ENCODE peak calls at places on chromosomes 16 and 17, in five cellular contexts. P is heart left ventricle; K is CD8-positive, alpha-beta memory T cell; F is substantia nigra; T is mesendoderm. X is an unnamed sample.

GRCh38 chr16:23171234-23171948 is 11.2 kb upstream of the SCNN1G start:
- DNase-seq in K (no peak), F (no peak), T (no peak), P (no peak), X (no peak)

GRCh38 chr17:77786740-77787505 is 171.6 kb upstream of the TNRC6C start:
- DNase-seq in F (no peak), K (no peak), P (no peak), T (peak), X (no peak)

GRCh38 chr16:24203675-24204074 is 52.5 kb upstream of the CACNG3 start:
- DNase-seq in T (no peak), F (no peak), P (no peak), K (no peak), X (no peak)

GRCh38 chr16:8623634-8624033 is 2.1 kb downstream of the METTL22 start:
- DNase-seq in K (no peak), P (no peak), F (no peak), T (peak), X (no peak)

GRCh38 chr16:67530013-67530939 is 1.6 kb downstream of the RIPOR1 start:
- DNase-seq in F (peak), T (no peak), K (no peak), P (peak), X (no peak)

GRCh38 chr17:44738214-44738906 is 20.4 kb upstream of the ADAM11 start:
- DNase-seq in F (no peak), P (no peak), K (no peak), T (no peak), X (no peak)

GRCh38 chr16:84568066-84568465 is 49.8 kb downstream of the COTL1 start:
- DNase-seq in T (no peak), P (no peak), F (no peak), K (no peak), X (no peak)

GRCh38 chr17:52148288-52148968 is 10.1 kb downstream of the CA10 start:
- DNase-seq in T (no peak), F (no peak), K (no peak), P (no peak), X (no peak)

GRCh38 chr17:21008992-21009671 is 33.7 kb downstream of the USP22 start:
- DNase-seq in F (no peak), P (no peak), K (no peak), T (no peak), X (no peak)

GRCh38 chr17:34375598-34375997 is 12.6 kb upstream of the CCL1 start:
- DNase-seq in F (no peak), K (no peak), P (no peak), T (no peak), X (no peak)

DNA sequence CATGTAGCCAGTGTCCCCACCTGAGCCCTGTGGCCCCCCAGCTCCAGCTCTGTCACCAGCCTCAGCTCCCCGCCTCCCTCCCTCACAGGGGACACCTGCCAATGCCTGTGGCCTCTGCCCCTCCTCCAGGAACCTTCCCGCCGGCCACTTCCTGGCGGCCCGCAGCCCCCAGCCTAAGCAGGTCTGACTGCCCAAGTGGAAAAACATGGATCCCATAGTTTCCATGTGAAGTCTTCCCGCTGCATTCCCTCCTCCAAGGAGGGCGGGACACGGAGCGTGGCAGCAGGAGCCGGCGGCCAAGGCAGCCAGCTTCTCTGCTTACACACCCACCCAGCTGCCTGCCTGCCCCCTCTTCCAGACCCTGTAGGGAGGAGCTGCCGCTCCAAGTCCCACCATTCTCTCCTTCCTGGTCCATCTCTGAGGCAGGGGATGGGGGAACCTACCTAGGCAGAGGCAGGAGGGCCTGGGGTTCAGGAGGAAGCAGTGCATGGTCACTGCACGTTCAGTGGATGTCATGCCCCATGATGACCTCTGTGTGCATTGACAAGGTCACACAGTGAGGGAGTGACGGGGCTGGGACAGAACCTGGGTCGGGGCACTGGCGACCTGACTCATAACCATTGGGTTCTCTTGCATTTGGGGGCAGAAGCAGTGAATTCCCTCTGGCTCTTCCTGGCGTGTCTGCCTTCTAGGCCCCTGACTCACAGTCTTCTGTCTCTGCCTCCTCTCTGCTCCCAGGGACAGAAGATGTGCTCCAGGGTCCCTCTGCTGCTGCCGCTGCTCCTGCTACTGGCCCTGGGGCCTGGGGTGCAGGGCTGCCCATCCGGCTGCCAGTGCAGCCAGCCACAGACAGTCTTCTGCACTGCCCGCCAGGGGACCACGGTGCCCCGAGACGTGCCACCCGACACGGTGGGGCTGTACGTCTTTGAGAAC is 8.7 kb downstream of the VASN start:
- DNase-seq in T (no peak), K (no peak), F (no peak), P (no peak), X (no peak)
- H3K27ac ChIP-seq in T (no peak), K (no peak), F (peak), P (no peak), X (no peak)

GRCh38 chr17:69407759-69408158 is 6.7 kb upstream of the MAP2K6 start:
- DNase-seq in T (no peak), K (no peak), P (no peak), F (no peak), X (no peak)
- H3K27ac ChIP-seq in T (no peak), K (no peak), P (no peak), F (no peak), X (no peak)

GRCh38 chr16:11058820-11059219 is 114.5 kb downstream of the CLEC16A start:
- DNase-seq in F (no peak), K (no peak), P (no peak), T (no peak), X (no peak)
- H3K27ac ChIP-seq in F (no peak), K (no peak), P (no peak), T (no peak), X (no peak)

DNA sequence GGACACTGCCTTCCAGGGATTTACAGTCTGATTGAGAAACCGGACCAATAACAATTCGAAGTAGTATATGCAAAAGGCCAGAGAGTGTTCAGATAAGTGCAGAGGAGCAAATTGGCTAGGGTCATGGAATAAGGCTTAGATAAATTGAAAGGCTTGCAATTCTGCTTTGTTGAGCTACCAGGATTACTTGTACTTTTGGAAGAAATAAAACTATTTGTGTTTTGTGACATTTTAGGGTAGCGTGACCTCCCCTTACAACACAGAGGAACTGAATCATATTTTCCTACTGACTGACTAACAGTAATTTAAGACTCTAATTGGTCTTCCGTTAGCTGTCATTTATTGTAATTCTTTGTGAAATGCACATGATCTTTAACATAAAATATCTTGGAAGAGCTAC is 104.7 kb downstream of the PITPNC1 start:
- DNase-seq in K (no peak), F (no peak), T (no peak), P (no peak), X (no peak)
- H3K27ac ChIP-seq in K (no peak), F (no peak), T (no peak), P (no peak), X (no peak)

GRCh38 chr17:42413464-42414040 is 9.5 kb downstream of the CAVIN1 start:
- DNase-seq in F (no peak), T (no peak), P (no peak), K (no peak), X (no peak)

GRCh38 chr17:42411321-42411820 is 11.7 kb downstream of the CAVIN1 start:
- DNase-seq in P (no peak), K (no peak), F (no peak), T (no peak), X (no peak)

GRCh38 chr17:42414782-42415409 is 8.2 kb downstream of the CAVIN1 start:
- DNase-seq in P (peak), T (no peak), K (no peak), F (no peak), X (peak)

GRCh38 chr17:42409467-42410351 is 13.3 kb downstream of the CAVIN1 start:
- DNase-seq in F (peak), P (peak), T (no peak), K (no peak), X (no peak)

DNA sequence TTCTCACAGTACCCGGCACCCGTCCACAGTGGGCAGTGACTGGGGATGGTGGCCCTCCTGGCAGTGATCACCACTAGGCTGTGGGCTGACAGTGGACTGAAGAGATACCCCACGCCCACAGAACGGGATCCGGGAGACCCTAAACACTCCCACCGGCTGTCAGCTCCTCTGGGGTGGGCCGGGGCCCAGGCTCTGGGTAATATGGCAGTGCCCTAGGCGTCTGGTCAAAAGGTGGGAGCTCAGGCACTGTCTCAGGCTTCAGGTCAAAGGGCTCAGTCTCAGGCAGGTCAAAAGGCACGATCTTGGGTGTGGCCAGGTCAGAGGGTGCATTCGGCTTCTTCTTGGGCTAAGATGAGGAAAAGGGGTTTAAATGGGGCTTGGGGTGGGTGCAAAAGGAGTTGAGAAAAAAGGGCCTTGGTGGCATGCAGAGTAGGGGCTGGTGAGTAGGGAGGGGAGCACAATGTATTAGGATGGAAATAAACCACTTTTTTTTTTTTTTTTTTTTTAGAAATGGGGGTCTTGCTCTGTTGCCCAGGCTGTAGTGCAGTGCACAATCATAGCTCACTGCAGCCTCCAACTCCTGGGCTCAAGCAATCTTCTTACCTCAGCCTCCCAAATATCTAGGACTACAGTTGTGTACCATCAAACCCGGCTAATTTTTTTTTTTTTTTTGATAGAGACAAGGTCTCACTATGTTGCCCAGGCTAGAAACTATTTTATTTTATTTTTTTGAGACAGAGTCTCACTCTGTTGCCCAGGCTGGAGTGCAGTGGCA is 11.0 kb downstream of the CAVIN1 start:
- DNase-seq in T (no peak), K (no peak), F (no peak), P (no peak), X (no peak)
- H3K27ac ChIP-seq in T (no peak), K (no peak), F (peak), P (peak), X (no peak)

GRCh38 chr16:27238016-27238587 is 30.5 kb downstream of the NSMCE1 start:
- DNase-seq in T (no peak), F (no peak), P (peak), K (no peak), X (no peak)

GRCh38 chr16:27235938-27236245 is 32.6 kb downstream of the KDM8 start:
- DNase-seq in F (no peak), P (no peak), T (no peak), K (no peak), X (no peak)

GRCh38 chr16:27238591-27238990 is 30.0 kb downstream of the NSMCE1 start:
- DNase-seq in P (no peak), F (no peak), T (no peak), K (no peak), X (no peak)

GRCh38 chr16:27236635-27237228 is 31.8 kb downstream of the NSMCE1 start:
- DNase-seq in K (no peak), P (no peak), F (no peak), T (no peak), X (no peak)

GRCh38 chr16:27237229-27238015 is 31.1 kb downstream of the NSMCE1 start:
- DNase-seq in F (no peak), K (peak), P (no peak), T (no peak), X (no peak)
- H3K27ac ChIP-seq in F (peak), K (peak), P (peak), T (no peak), X (no peak)

GRCh38 chr17:4786111-4786491 is at the start of gene VMO1:
- DNase-seq in T (no peak), F (peak), P (no peak), K (no peak), X (no peak)
- H3K27ac ChIP-seq in T (no peak), F (no peak), P (no peak), K (no peak), X (no peak)

GRCh38 chr16:81879625-81880024 is 100.5 kb downstream of the PLCG2 start:
- DNase-seq in P (no peak), T (peak), F (no peak), K (no peak), X (peak)
- H3K27ac ChIP-seq in P (no peak), T (no peak), F (no peak), K (no peak), X (peak)